ENCODE peak calls at places on chromosome 15, in four cellular contexts. X is fibroblast of lung, M is SK-N-SH, P is ovary. O is an unnamed sample.

GRCh38 chr15:52200831-52201365 is 9.7 kb upstream of the GNB5 start:
- DNase-seq in M (no peak), P (no peak), X (no peak), O (no peak)

GRCh38 chr15:97904196-97904572 is 56.3 kb upstream of the ARRDC4 start:
- DNase-seq in P (peak), M (peak), X (peak), O (peak)

GRCh38 chr15:90086868-90087268 is 15.4 kb downstream of the IDH2 start:
- DNase-seq in M (peak), X (no peak), P (peak), O (peak)

GRCh38 chr15:43877371-43877770 is 50.6 kb downstream of the WDR76 start:
- DNase-seq in X (no peak), M (no peak), P (no peak), O (no peak)

GRCh38 chr15:61743352-61743909 is 316.8 kb downstream of the VPS13C start:
- DNase-seq in X (no peak), M (no peak), P (no peak), O (no peak)

GRCh38 chr15:100596792-100597191 is 5.2 kb downstream of the LINS1 start:
- DNase-seq in M (no peak), P (no peak), X (peak), O (no peak)

GRCh38 chr15:89002281-89002761 is 85.9 kb upstream of the ABHD2 start:
- DNase-seq in P (peak), X (peak), M (peak), O (no peak)

GRCh38 chr15:43213466-43213865 is 7.4 kb downstream of the EPB42 start:
- DNase-seq in P (no peak), X (no peak), M (no peak), O (no peak)

GRCh38 chr15:41465822-41466421 is 27.8 kb upstream of the ITPKA start:
- DNase-seq in M (peak), P (no peak), X (peak), O (peak)

GRCh38 chr15:43102181-43102580 is 3.7 kb downstream of the UBR1 start:
- DNase-seq in P (no peak), X (no peak), M (no peak), O (no peak)

GRCh38 chr15:96344120-96344705 is 13.7 kb downstream of the NR2F2 start:
- DNase-seq in P (no peak), M (no peak), X (peak), O (no peak)

GRCh38 chr15:96345560-96346389 is 15.3 kb downstream of the NR2F2 start:
- DNase-seq in P (peak), M (peak), X (peak), O (peak)

GRCh38 chr15:96346409-96346808 is 15.9 kb downstream of the NR2F2 start:
- DNase-seq in X (no peak), M (no peak), P (no peak), O (no peak)

GRCh38 chr15:96343529-96344072 is 13.1 kb downstream of the NR2F2 start:
- DNase-seq in X (peak), M (no peak), P (peak), O (no peak)

GRCh38 chr15:96344706-96345559 is 14.4 kb downstream of the NR2F2 start:
- DNase-seq in M (no peak), P (peak), X (peak), O (no peak)
- H3K27ac ChIP-seq in M (no peak), P (peak), X (peak), O (no peak)

DNA sequence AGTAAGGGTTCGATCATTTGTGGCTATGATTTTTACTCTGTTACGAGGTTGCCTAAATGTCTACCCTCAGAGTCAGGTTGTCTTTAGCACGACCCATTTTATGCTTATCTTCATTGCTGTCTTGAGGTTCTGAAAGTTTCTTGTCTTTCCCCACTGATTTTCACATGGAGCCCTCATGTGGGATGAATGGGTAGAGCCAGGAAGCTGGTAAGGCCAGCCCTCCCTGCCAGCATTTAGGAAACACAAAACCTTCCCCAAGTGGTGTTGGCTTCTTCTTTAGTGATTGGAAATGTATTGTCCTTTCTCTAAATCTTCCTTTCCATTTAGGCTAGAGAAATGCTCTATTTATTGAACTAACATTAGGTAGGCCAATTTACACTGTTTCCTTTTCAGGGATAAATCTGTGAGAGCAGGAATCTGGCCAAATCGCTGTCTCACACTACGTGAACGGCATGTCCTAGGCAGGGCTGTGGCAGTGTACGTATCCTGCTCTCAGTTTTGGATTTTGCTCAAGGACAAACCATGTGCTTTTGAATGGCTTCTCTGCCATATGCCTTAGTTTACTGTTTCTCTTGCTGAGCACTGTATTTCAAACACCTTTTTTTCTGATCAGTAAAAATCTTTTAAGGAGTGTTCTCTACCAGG is 43.7 kb downstream of the MYZAP start:
- DNase-seq in M (no peak), X (no peak), P (peak), O (no peak)
- TF ChIP-seq CTCF in M (no peak), X (no peak), P (no peak), O (no peak)

GRCh38 chr15:68991723-68992122 is 22.8 kb upstream of the NOX5 start:
- DNase-seq in X (peak), P (peak), M (peak), O (peak)
- H3K4me3 ChIP-seq in X (no peak), P (no peak), M (no peak), O (peak)

GRCh38 chr15:26634319-26634718 is 138.5 kb downstream of the GABRB3 start:
- DNase-seq in M (no peak), X (no peak), P (no peak), O (peak)
- H3K27ac ChIP-seq in M (no peak), X (no peak), P (no peak), O (no peak)

GRCh38 chr15:78313383-78313782 is 14.0 kb upstream of the SKIC8 start:
- DNase-seq in M (no peak), X (no peak), P (no peak), O (no peak)

GRCh38 chr15:78316211-78317077 is 17.0 kb upstream of the SKIC8 start:
- DNase-seq in P (no peak), M (peak), X (no peak), O (peak)

GRCh38 chr15:78317145-78317836 is 17.9 kb upstream of the SKIC8 start:
- DNase-seq in P (no peak), M (peak), X (no peak), O (peak)

GRCh38 chr15:78314181-78314581 is 14.8 kb upstream of the SKIC8 start:
- DNase-seq in X (no peak), M (no peak), P (peak), O (no peak)

DNA sequence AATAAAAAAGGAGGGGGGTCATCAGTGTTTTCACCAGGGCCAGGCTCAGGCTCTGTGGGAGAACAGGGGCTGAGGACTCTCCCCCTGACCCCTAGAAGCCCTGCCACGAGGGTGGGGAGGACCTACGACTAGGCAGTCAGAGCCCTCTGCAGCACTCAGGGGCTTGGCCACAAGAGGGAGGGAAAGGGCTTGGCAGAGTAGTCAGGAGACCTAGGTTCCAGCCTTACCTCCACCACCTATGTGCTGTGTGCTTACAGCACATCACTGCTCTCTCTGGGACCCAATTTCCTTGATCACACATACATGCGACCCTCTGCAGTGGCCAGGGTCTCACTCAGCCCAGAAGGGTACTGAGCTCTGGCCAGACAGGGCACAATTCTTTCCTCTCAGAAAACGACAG is 16.3 kb upstream of the SKIC8 start:
- DNase-seq in X (no peak), P (peak), M (peak), O (peak)
- TF ChIP-seq CTCF in X (peak), P (no peak), M (peak), O (peak)

DNA sequence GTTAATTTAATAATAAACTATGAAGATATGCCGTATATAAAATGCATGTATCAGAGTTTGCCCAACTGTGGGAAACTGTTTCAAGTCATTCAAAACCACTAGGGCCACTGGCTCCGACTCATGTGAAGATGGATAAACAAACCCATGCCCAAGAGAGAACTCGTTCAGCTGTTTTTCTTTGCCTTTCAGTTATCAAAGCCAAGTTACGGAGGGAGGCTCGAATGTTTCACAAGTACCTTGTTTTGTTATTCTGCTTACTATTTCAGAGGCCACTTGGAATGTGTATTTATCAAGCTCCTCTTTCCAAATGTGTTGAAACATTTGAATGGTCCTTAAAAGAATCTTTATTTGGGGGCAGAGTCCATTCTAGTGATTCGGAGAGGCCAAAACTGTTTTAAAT is 82.1 kb downstream of the DUT start:
- DNase-seq in X (peak), P (no peak), M (no peak), O (no peak)
- H3K4me3 ChIP-seq in X (no peak), P (no peak), M (no peak), O (no peak)

GRCh38 chr15:40232625-40233070 is 6.2 kb upstream of the PAK6 start:
- DNase-seq in X (peak), P (no peak), M (no peak), O (peak)
- H3K27ac ChIP-seq in X (no peak), P (no peak), M (no peak), O (peak)